ENCODE peak calls at places on chromosomes 6 and 20, in four cellular contexts. D is IMR-90, Z is H1, B is H9. N is an unnamed sample.

GRCh38 chr20:59081036-59081435 is 38.5 kb upstream of the PRELID3B start:
- DNase-seq in D (no peak), Z (no peak), B (no peak), N (no peak)

GRCh38 chr6:71473908-71474307 is 185.3 kb downstream of the OGFRL1 start:
- DNase-seq in D (peak; percentile 97), Z (no peak), B (no peak), N (no peak)

GRCh38 chr6:52647199-52647598 is 23.7 kb upstream of the TMEM14A start:
- DNase-seq in D (peak; percentile 72), Z (no peak), B (no peak), N (no peak)

GRCh38 chr6:142845624-142846458 is 99.1 kb downstream of the HIVEP2 start:
- DNase-seq in D (peak; percentile 70), Z (no peak), B (peak; percentile 71), N (peak; percentile 94)

GRCh38 chr6:7562769-7563168 is 21.3 kb downstream of the DSP start:
- DNase-seq in D (no peak), Z (no peak), B (no peak), N (no peak)

GRCh38 chr20:41697861-41698559 is 79.8 kb upstream of the CHD6 start:
- DNase-seq in D (peak; percentile 37), Z (no peak), B (peak; percentile 34), N (peak; percentile 66)

GRCh38 chr6:44386929-44387345 is 569 bp upstream of the CDC5L start:
- DNase-seq in D (peak; percentile 37), Z (no peak), B (no peak), N (no peak)

GRCh38 chr20:61321481-61321880 is 69.4 kb downstream of the CDH4 start:
- DNase-seq in D (no peak), Z (no peak), B (no peak), N (no peak)

GRCh38 chr20:45283529-45284065 is 23.0 kb upstream of the RBPJL start:
- DNase-seq in D (no peak), Z (no peak), B (no peak), N (no peak)

GRCh38 chr20:8424010-8424409 is 291.9 kb downstream of the PLCB1 start:
- DNase-seq in D (peak; percentile 86), Z (no peak), B (no peak), N (no peak)

GRCh38 chr20:57397004-57397692 is 6.0 kb downstream of the RBM38 start:
- DNase-seq in D (no peak), Z (no peak), B (no peak), N (no peak)

GRCh38 chr6:48553449-48553848 is 442.5 kb upstream of the PTCHD4 start:
- DNase-seq in D (no peak), Z (no peak), B (no peak), N (no peak)

GRCh38 chr20:20786428-20786827 is 74.0 kb upstream of the RALGAPA2 start:
- DNase-seq in D (no peak), Z (no peak), B (no peak), N (no peak)

GRCh38 chr20:2293486-2293885 is 2.3 kb upstream of the TGM3 start:
- DNase-seq in D (no peak), Z (no peak), B (no peak), N (no peak)

GRCh38 chr20:57649617-57650015 is 29.4 kb upstream of the ZBP1 start:
- DNase-seq in D (no peak), Z (no peak), B (no peak), N (no peak)

GRCh38 chr20:13029687-13030510 is 21.1 kb downstream of the SPTLC3 start:
- DNase-seq in D (peak; percentile 84), Z (peak; percentile 43), B (peak; percentile 33), N (peak; percentile 94)

GRCh38 chr6:5663256-5663655 is 343.5 kb downstream of the NRN1 start:
- DNase-seq in D (no peak), Z (no peak), B (no peak), N (no peak)

GRCh38 chr6:138088307-138088744 is 18.9 kb downstream of the PERP start:
- DNase-seq in D (peak; percentile 97), Z (no peak), B (no peak), N (peak; percentile 47)

GRCh38 chr6:75530696-75531095 is 37.1 kb upstream of the FILIP1 start:
- DNase-seq in D (peak; percentile 18), Z (no peak), B (no peak), N (no peak)

GRCh38 chr6:121142093-121142492 is 192.2 kb downstream of the TBC1D32 start:
- DNase-seq in D (no peak), Z (no peak), B (no peak), N (no peak)

GRCh38 chr20:18174906-18175683 is 37.4 kb downstream of the KAT14 start:
- DNase-seq in D (no peak), Z (no peak), B (peak; percentile 30), N (peak; percentile 21)

GRCh38 chr6:132101550-132101949 is 150.4 kb upstream of the CCN2 start:
- DNase-seq in D (no peak), Z (no peak), B (no peak), N (no peak)

GRCh38 chr6:157143885-157144795 is 179.2 kb downstream of the TMEM242 start:
- DNase-seq in D (peak; percentile 70), Z (no peak), B (no peak), N (peak; percentile 57)

GRCh38 chr6:148140772-148141557 is 201.7 kb upstream of the SASH1 start:
- DNase-seq in D (no peak), Z (no peak), B (no peak), N (no peak)

GRCh38 chr6:35014786-35015185 is 125.7 kb downstream of the ANKS1A start:
- DNase-seq in D (peak; percentile 78), Z (no peak), B (no peak), N (peak; percentile 78)

GRCh38 chr6:157634566-157634965 is 188.5 kb upstream of the SNX9 start:
- DNase-seq in D (no peak), Z (no peak), B (no peak), N (no peak)

GRCh38 chr6:5898563-5898962 is 108.2 kb downstream of the NRN1 start:
- DNase-seq in D (no peak), Z (no peak), B (peak; percentile 37), N (peak; percentile 58)

GRCh38 chr20:2820896-2821869 is 5.0 kb downstream of the TMEM239 start:
- DNase-seq in D (no peak), Z (no peak), B (peak; percentile 70), N (peak; percentile 39)

GRCh38 chr6:107495196-107495643 is 5.3 kb downstream of the SOBP start:
- DNase-seq in D (peak; percentile 78), Z (no peak), B (no peak), N (no peak)

GRCh38 chr6:13331516-13332348 is 3.4 kb upstream of the TBC1D7 start:
- DNase-seq in D (peak; percentile 29), Z (no peak), B (no peak), N (peak; percentile 40)

GRCh38 chr6:52013035-52013434 is 74.4 kb downstream of the PKHD1 start:
- DNase-seq in D (no peak), Z (no peak), B (no peak), N (no peak)

GRCh38 chr6:97947841-97948240 is 664.8 kb upstream of the MMS22L start:
- DNase-seq in D (peak; percentile 10), Z (no peak), B (no peak), N (peak; percentile 41)

GRCh38 chr20:61938839-61939690 is 126.6 kb downstream of the TAF4 start:
- DNase-seq in D (no peak), Z (no peak), B (no peak), N (no peak)

GRCh38 chr6:30263734-30264133 is 50.5 kb upstream of the TRIM26 start:
- DNase-seq in D (peak; percentile 72), Z (no peak), B (no peak), N (peak; percentile 63)

GRCh38 chr6:112033824-112034223 is 20.1 kb upstream of the CCN6 start:
- DNase-seq in D (no peak), Z (no peak), B (no peak), N (no peak)

GRCh38 chr6:111011360-111012142 is 29.7 kb downstream of the RPF2 start:
- DNase-seq in D (peak; percentile 55), Z (no peak), B (no peak), N (peak; percentile 65)

DNA sequence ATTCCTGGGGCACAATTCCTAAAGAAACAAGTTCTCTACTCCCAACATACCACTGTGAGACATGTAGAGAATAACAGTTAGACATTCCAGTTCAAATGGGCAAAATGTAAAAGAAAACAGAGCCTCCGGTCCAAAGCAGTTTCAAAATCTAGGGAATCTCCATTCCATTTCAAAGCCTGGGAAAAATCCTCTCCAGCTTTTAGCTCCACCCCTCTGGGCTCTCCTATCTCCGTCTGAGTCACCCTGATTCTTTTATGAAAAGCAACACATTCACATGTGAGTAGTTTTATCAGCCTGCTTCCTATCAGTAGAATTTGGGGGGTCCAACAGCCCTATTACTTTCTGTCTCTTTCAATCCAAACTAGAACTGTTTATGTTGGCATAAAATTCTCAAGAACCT is 3.7 kb downstream of the CSNK2A1 start:
- DNase-seq in D (peak; percentile 49), Z (no peak), B (no peak), N (peak; percentile 54)
- H3K4me1 ChIP-seq in D (peaks cover 3% of the 10 kb centered on the region), Z (peaks cover 10% of the 10 kb centered on the region), B (peaks cover 6% of the 10 kb centered on the region), N (peaks cover 4% of the 10 kb centered on the region)

DNA sequence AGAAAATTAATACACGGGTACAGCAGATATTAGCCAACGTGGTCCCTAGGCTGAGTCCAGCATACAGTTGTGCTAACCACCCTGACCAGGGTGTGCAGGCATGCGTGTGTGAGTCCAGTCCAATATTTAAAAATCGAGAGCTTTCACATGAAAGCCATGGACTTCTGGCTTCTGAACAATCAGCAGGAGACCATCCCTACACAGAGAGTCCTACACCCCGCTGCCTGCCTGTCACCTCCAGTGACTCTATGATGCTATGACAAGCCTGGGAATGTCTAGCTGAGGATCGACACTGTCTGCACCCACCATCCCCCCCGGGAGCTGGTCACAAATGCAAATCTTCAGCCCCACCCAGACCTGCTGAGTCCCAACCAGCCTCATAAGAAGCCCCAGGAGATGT is 7.9 kb downstream of the ACSS1 start:
- DNase-seq in D (no peak), Z (no peak), B (no peak), N (no peak)
- H3K56ac ChIP-seq in D (no peak overlapping the region), Z (no peak overlapping the region), B (no peak overlapping the region), N (no peak overlapping the region)

GRCh38 chr6:116386581-116387299 is 16.0 kb downstream of the DSE start:
- DNase-seq in D (peak; percentile 80), Z (no peak), B (no peak), N (peak; percentile 54)
- H3K4me1 ChIP-seq in D (peaks cover 20% of the 10 kb centered on the region), Z (peaks cover 4% of the 10 kb centered on the region), B (peaks cover 8% of the 10 kb centered on the region), N (peaks cover 4% of the 10 kb centered on the region)

GRCh38 chr6:163577404-163577803 is 162.9 kb downstream of the QKI start:
- DNase-seq in D (no peak), Z (no peak), B (no peak), N (peak; percentile 58)

GRCh38 chr6:163572612-163573011 is 158.1 kb downstream of the QKI start:
- DNase-seq in D (peak; percentile 21), Z (no peak), B (peak; percentile 44), N (peak; percentile 96)

GRCh38 chr6:163570579-163571231 is 156.2 kb downstream of the QKI start:
- DNase-seq in D (peak; percentile 21), Z (no peak), B (no peak), N (no peak)

GRCh38 chr6:163571730-163572129 is 157.2 kb downstream of the QKI start:
- DNase-seq in D (no peak), Z (no peak), B (no peak), N (no peak)

DNA sequence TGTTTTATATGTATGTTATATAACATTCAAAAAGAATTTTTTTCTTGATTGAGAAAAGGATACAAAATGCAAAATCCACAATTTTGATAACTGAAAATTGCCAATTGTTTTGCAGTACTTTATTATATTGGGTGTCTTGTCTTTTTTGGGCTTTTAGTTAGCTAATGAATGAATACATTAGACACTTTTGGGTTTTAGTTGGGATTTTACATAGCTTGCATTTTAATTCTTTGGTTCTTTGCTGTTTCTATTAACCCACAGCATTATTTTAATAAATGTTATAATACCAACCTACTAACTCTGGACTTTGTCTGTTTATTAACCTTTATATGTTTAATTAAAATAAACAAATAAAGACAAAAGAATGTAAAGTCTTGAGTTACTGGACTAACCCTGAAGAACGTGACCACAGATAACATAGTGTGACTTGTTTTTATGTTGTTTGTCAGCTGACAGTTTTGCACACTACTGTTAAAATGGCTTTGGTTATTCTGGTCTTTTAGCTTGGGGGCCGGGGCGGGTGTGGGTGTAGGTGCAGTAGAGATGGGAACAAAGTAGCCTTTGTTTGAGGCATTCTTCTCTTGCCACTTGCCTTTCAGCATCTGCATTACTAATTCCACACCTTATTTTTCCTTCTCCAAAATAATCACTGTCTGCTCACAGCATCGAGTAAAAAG is 159.1 kb downstream of the QKI start:
- DNase-seq in D (no peak), Z (no peak), B (no peak), N (peak; percentile 42)
- H3K56ac ChIP-seq in D (no peak overlapping the region), Z (no peak overlapping the region), B (no peak overlapping the region), N (no peak overlapping the region)